ENCODE peak calls at places on chromosomes 1 and 21, in nine cellular contexts. One of them, this sample, is unnamed.

GRCh38 chr21:44509539-44509938 is 30.5 kb downstream of the KRTAP10-1 start:
- DNase-seq in sigmoid colon: no peak
- DNase-seq in H1: no peak
- DNase-seq in suprapubic skin: no peak
- DNase-seq in K562: no peak
- DNase-seq in upper lobe of left lung: peak
- DNase-seq in GM12878: no peak
- DNase-seq in transverse colon: peak
- DNase-seq in HepG2: no peak
- DNase-seq in this sample: peak

GRCh38 chr1:155169541-155169940 is 3.6 kb downstream of the KRTCAP2 start:
- DNase-seq in H1: no peak
- DNase-seq in HepG2: no peak
- DNase-seq in K562: no peak
- DNase-seq in sigmoid colon: no peak
- DNase-seq in transverse colon: no peak
- DNase-seq in GM12878: no peak
- DNase-seq in suprapubic skin: no peak
- DNase-seq in upper lobe of left lung: no peak
- DNase-seq in this sample: no peak

GRCh38 chr1:67346982-67347381 is 39.3 kb downstream of the IL12RB2 start:
- DNase-seq in K562: no peak
- DNase-seq in H1: no peak
- DNase-seq in upper lobe of left lung: no peak
- DNase-seq in HepG2: no peak
- DNase-seq in GM12878: no peak
- DNase-seq in transverse colon: no peak
- DNase-seq in suprapubic skin: no peak
- DNase-seq in sigmoid colon: no peak
- DNase-seq in this sample: no peak

GRCh38 chr1:24925082-24925779 is 4.8 kb downstream of the RUNX3 start:
- DNase-seq in K562: no peak
- DNase-seq in upper lobe of left lung: no peak
- DNase-seq in HepG2: no peak
- DNase-seq in GM12878: peak
- DNase-seq in sigmoid colon: no peak
- DNase-seq in H1: no peak
- DNase-seq in suprapubic skin: no peak
- DNase-seq in transverse colon: peak
- DNase-seq in this sample: no peak

GRCh38 chr21:41023936-41024335 is 144.0 kb upstream of the BACE2 start:
- DNase-seq in transverse colon: no peak
- DNase-seq in sigmoid colon: no peak
- DNase-seq in suprapubic skin: no peak
- DNase-seq in GM12878: no peak
- DNase-seq in K562: no peak
- DNase-seq in HepG2: no peak
- DNase-seq in upper lobe of left lung: no peak
- DNase-seq in H1: no peak
- DNase-seq in this sample: no peak

GRCh38 chr1:17620448-17620847 is 81.0 kb downstream of the ARHGEF10L start:
- DNase-seq in GM12878: no peak
- DNase-seq in upper lobe of left lung: no peak
- DNase-seq in HepG2: no peak
- DNase-seq in K562: no peak
- DNase-seq in transverse colon: no peak
- DNase-seq in sigmoid colon: no peak
- DNase-seq in H1: no peak
- DNase-seq in suprapubic skin: no peak
- DNase-seq in this sample: no peak

GRCh38 chr1:74733616-74734484 is 898 bp downstream of the TYW3 start:
- DNase-seq in K562: peak
- DNase-seq in upper lobe of left lung: peak
- DNase-seq in sigmoid colon: no peak
- DNase-seq in HepG2: peak
- DNase-seq in GM12878: no peak
- DNase-seq in H1: no peak
- DNase-seq in transverse colon: peak
- DNase-seq in suprapubic skin: no peak
- DNase-seq in this sample: no peak

GRCh38 chr1:9385801-9386573 is 93.3 kb downstream of the SPSB1 start:
- DNase-seq in transverse colon: peak
- DNase-seq in suprapubic skin: no peak
- DNase-seq in upper lobe of left lung: no peak
- DNase-seq in sigmoid colon: no peak
- DNase-seq in K562: no peak
- DNase-seq in HepG2: no peak
- DNase-seq in H1: no peak
- DNase-seq in GM12878: no peak
- DNase-seq in this sample: no peak

GRCh38 chr21:26966978-26967913 is at the start of gene ADAMTS5:
- DNase-seq in suprapubic skin: peak
- DNase-seq in H1: no peak
- DNase-seq in GM12878: no peak
- DNase-seq in sigmoid colon: peak
- DNase-seq in transverse colon: peak
- DNase-seq in K562: no peak
- DNase-seq in upper lobe of left lung: no peak
- DNase-seq in HepG2: no peak
- DNase-seq in this sample: peak

GRCh38 chr21:26964379-26964778 is 2.5 kb downstream of the ADAMTS5 start:
- DNase-seq in H1: no peak
- DNase-seq in HepG2: no peak
- DNase-seq in transverse colon: peak
- DNase-seq in suprapubic skin: peak
- DNase-seq in K562: no peak
- DNase-seq in upper lobe of left lung: no peak
- DNase-seq in GM12878: no peak
- DNase-seq in sigmoid colon: peak
- DNase-seq in this sample: peak

GRCh38 chr21:26965091-26965566 is 1.8 kb downstream of the ADAMTS5 start:
- DNase-seq in H1: no peak
- DNase-seq in transverse colon: no peak
- DNase-seq in GM12878: no peak
- DNase-seq in upper lobe of left lung: no peak
- DNase-seq in HepG2: no peak
- DNase-seq in sigmoid colon: no peak
- DNase-seq in K562: no peak
- DNase-seq in suprapubic skin: peak
- DNase-seq in this sample: no peak

GRCh38 chr21:26966360-26966977 is 419 bp downstream of the ADAMTS5 start:
- DNase-seq in HepG2: no peak
- DNase-seq in upper lobe of left lung: no peak
- DNase-seq in suprapubic skin: no peak
- DNase-seq in H1: no peak
- DNase-seq in K562: no peak
- DNase-seq in sigmoid colon: peak
- DNase-seq in transverse colon: no peak
- DNase-seq in GM12878: no peak
- DNase-seq in this sample: no peak

DNA sequence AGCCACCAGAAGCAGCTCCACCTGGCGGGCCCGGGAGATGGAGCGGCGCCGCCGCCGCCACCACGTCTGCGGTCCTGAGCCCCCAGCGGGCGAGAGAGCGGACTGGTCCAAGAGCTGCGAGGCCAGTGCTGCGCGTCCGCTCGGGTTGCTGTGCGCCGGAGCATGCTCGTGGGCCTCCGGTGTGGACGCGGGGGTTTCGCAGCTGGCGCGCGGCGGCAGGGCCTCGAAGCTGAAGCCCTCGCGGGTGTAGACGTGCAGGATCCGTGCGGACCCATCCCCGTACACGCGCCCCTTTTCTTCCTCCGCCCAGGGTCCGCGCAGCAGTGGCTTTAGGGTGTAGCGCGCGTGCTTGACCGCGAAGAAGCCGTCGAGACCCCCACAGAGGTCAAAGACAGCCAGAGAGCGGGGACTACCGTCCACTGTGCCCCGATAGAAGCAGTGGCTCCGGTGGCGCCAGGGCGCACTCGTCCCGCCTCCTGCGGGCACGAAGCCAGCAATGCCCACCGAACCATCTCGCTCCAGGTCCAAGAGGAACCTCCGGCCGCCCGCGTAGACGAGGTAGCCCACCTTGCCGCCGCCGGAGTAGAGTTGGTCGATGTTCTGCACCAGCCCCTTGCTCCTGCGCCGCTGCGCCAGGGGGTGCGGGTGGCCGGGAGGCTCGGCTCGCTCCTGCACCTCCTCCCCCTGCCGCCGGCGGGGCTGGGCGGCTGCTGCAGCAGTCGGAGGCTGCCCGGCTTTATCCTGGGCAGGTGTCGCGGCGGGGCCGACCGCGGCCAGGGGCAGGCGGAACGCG is 1.1 kb downstream of the ADAMTS5 start:
- DNase-seq in K562: no peak
- DNase-seq in GM12878: no peak
- DNase-seq in HepG2: no peak
- DNase-seq in H1: no peak
- DNase-seq in suprapubic skin: peak
- DNase-seq in upper lobe of left lung: no peak
- DNase-seq in sigmoid colon: peak
- DNase-seq in transverse colon: peak
- DNase-seq in this sample: peak
- TF ChIP-seq POLR2A in K562: no peak
- TF ChIP-seq POLR2A in GM12878: no peak
- TF ChIP-seq POLR2A in HepG2: no peak
- TF ChIP-seq POLR2A in H1: no peak
- TF ChIP-seq POLR2A in suprapubic skin: no peak
- TF ChIP-seq POLR2A in upper lobe of left lung: no peak
- TF ChIP-seq POLR2A in sigmoid colon: no peak
- TF ChIP-seq POLR2A in transverse colon: no peak
- TF ChIP-seq POLR2A in this sample: no peak

GRCh38 chr1:39047374-39048229 is 21.5 kb downstream of the NDUFS5 start:
- DNase-seq in suprapubic skin: no peak
- DNase-seq in upper lobe of left lung: no peak
- DNase-seq in GM12878: peak
- DNase-seq in H1: no peak
- DNase-seq in K562: peak
- DNase-seq in HepG2: peak
- DNase-seq in transverse colon: no peak
- DNase-seq in sigmoid colon: peak
- DNase-seq in this sample: no peak
- TF ChIP-seq POLR2AphosphoS5 in suprapubic skin: no peak
- TF ChIP-seq POLR2AphosphoS5 in upper lobe of left lung: no peak
- TF ChIP-seq POLR2AphosphoS5 in GM12878: no peak
- TF ChIP-seq POLR2AphosphoS5 in H1: no peak
- TF ChIP-seq POLR2AphosphoS5 in K562: no peak
- TF ChIP-seq POLR2AphosphoS5 in HepG2: no peak
- TF ChIP-seq POLR2AphosphoS5 in transverse colon: no peak
- TF ChIP-seq POLR2AphosphoS5 in sigmoid colon: peak
- TF ChIP-seq POLR2AphosphoS5 in this sample: no peak

GRCh38 chr1:200306954-200307754 is 102.7 kb downstream of the ZNF281 start:
- DNase-seq in transverse colon: no peak
- DNase-seq in sigmoid colon: no peak
- DNase-seq in upper lobe of left lung: no peak
- DNase-seq in GM12878: peak
- DNase-seq in HepG2: peak
- DNase-seq in K562: peak
- DNase-seq in H1: no peak
- DNase-seq in suprapubic skin: no peak
- DNase-seq in this sample: no peak

GRCh38 chr1:200307755-200308066 is 102.1 kb downstream of the ZNF281 start:
- DNase-seq in suprapubic skin: no peak
- DNase-seq in sigmoid colon: no peak
- DNase-seq in HepG2: no peak
- DNase-seq in H1: no peak
- DNase-seq in upper lobe of left lung: no peak
- DNase-seq in GM12878: no peak
- DNase-seq in transverse colon: no peak
- DNase-seq in K562: no peak
- DNase-seq in this sample: no peak

GRCh38 chr1:200304146-200304545 is 105.7 kb downstream of the ZNF281 start:
- DNase-seq in upper lobe of left lung: no peak
- DNase-seq in transverse colon: no peak
- DNase-seq in K562: no peak
- DNase-seq in GM12878: no peak
- DNase-seq in suprapubic skin: no peak
- DNase-seq in sigmoid colon: no peak
- DNase-seq in H1: no peak
- DNase-seq in HepG2: no peak
- DNase-seq in this sample: no peak

GRCh38 chr1:200302893-200303250 is 107.0 kb downstream of the ZNF281 start:
- DNase-seq in GM12878: no peak
- DNase-seq in suprapubic skin: no peak
- DNase-seq in sigmoid colon: no peak
- DNase-seq in H1: no peak
- DNase-seq in K562: no peak
- DNase-seq in HepG2: no peak
- DNase-seq in transverse colon: no peak
- DNase-seq in upper lobe of left lung: no peak
- DNase-seq in this sample: peak

DNA sequence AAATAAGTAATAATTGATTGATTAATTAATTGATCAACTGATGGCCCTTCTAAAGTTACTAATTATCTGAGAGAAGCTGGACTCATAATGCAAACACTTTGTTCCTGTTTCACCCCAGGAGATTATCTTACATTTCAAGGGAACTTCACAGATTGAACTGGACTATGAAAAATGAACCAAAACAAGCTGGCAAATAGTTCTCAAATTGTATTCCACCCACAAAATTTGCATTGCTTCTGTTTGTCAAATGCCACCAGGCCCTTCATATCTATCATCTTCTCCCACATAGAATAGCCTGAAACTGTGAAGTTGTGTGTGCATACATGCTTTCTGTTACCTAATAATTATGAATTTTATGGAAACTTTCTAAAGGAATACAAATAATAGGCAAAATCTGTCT is 104.0 kb downstream of the ZNF281 start:
- DNase-seq in GM12878: peak
- DNase-seq in HepG2: no peak
- DNase-seq in sigmoid colon: no peak
- DNase-seq in upper lobe of left lung: no peak
- DNase-seq in K562: no peak
- DNase-seq in H1: no peak
- DNase-seq in suprapubic skin: no peak
- DNase-seq in transverse colon: no peak
- DNase-seq in this sample: no peak
- TF ChIP-seq EP300 in GM12878: no peak
- TF ChIP-seq EP300 in HepG2: no peak
- TF ChIP-seq EP300 in sigmoid colon: no peak
- TF ChIP-seq EP300 in upper lobe of left lung: no peak
- TF ChIP-seq EP300 in K562: no peak
- TF ChIP-seq EP300 in H1: no peak
- TF ChIP-seq EP300 in suprapubic skin: no peak
- TF ChIP-seq EP300 in transverse colon: no peak
- TF ChIP-seq EP300 in this sample: no peak

DNA sequence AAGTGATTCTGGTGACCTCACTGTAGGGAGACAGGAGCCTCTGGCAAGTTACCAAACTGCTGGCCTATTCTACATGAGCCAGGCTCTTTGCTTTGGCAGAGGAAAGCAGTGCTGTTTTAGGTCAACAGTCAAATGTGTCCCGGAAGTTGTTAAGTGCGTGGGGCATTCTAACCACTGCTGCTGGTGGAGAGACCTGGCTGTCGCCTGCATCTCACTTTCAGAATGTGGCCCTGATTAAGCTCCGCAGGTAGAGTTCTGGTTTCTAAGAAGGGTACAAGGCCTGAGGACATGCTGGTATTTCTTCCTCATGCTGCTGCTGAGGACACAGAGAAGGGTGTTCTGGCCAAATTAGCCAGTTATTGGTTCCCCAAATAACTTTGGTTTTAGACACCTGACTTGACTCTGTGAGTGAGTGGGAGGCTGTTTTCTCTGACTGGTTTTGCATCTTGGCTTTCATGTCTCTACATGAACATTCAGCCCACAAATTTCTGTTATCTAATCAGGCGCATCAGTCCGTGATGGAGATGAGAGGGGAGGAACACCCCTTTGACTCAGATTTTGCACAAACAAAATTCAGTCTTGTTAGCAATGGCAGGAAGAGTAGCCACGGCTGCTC is 120.8 kb downstream of the LMO4 start:
- DNase-seq in sigmoid colon: peak
- DNase-seq in suprapubic skin: no peak
- DNase-seq in upper lobe of left lung: peak
- DNase-seq in H1: no peak
- DNase-seq in transverse colon: peak
- DNase-seq in HepG2: no peak
- DNase-seq in GM12878: peak
- DNase-seq in K562: no peak
- DNase-seq in this sample: peak
- TF ChIP-seq POLR2A in sigmoid colon: no peak
- TF ChIP-seq POLR2A in suprapubic skin: no peak
- TF ChIP-seq POLR2A in upper lobe of left lung: no peak
- TF ChIP-seq POLR2A in H1: no peak
- TF ChIP-seq POLR2A in transverse colon: no peak
- TF ChIP-seq POLR2A in HepG2: no peak
- TF ChIP-seq POLR2A in GM12878: peak
- TF ChIP-seq POLR2A in K562: no peak
- TF ChIP-seq POLR2A in this sample: no peak